ENCODE peak calls at places on chromosomes 12 and 14, in ten cellular contexts. V is suprapubic skin, A is ovary, P is stomach, O is K562, W is A549, E is tibial nerve, G is sigmoid colon, D is H1, Y is HepG2. H is an unnamed sample.

GRCh38 chr14:103334644-103335603 is 887 bp downstream of the EIF5 start:
- DNase-seq in V (peak; percentile 88), A (peak; percentile 85), P (peak; percentile 76), O (peak; percentile 81), W (peak; percentile 37), E (peak; percentile 42), G (peak; percentile 83), D (no peak), Y (peak; percentile 64), H (peak; percentile 84)

GRCh38 chr14:39177168-39177545 is 2.1 kb downstream of the PNN start:
- DNase-seq in V (no peak), A (no peak), P (no peak), O (no peak), W (no peak), E (no peak), G (no peak), D (no peak), Y (no peak), H (no peak)

GRCh38 chr12:65810036-65810435 is 14.2 kb upstream of the HMGA2 start:
- DNase-seq in V (no peak), A (no peak), P (no peak), O (no peak), W (no peak), E (no peak), G (no peak), D (no peak), Y (no peak), H (no peak)

GRCh38 chr14:95701846-95702221 is 12.1 kb downstream of the TCL1A start:
- DNase-seq in V (no peak), A (peak; percentile 57), P (no peak), O (no peak), W (no peak), E (no peak), G (no peak), D (no peak), Y (no peak), H (no peak)

GRCh38 chr12:95802482-95803264 is 12.1 kb upstream of the NTN4 start:
- DNase-seq in V (no peak), A (no peak), P (no peak), O (no peak), W (peak; percentile 98), E (no peak), G (no peak), D (no peak), Y (peak; percentile 85), H (peak; percentile 27)

GRCh38 chr12:125151284-125151683 is 86.0 kb downstream of the AACS start:
- DNase-seq in V (no peak), A (no peak), P (no peak), O (peak; percentile 49), W (peak; percentile 28), E (no peak), G (no peak), D (no peak), Y (peak; percentile 18), H (no peak)

GRCh38 chr12:127888948-127889347 is 378.0 kb upstream of the TMEM132C start:
- DNase-seq in V (no peak), A (no peak), P (no peak), O (no peak), W (no peak), E (peak; percentile 41), G (no peak), D (no peak), Y (no peak), H (no peak)

GRCh38 chr12:28506271-28506670 is 316.0 kb downstream of the CCDC91 start:
- DNase-seq in V (no peak), A (no peak), P (no peak), O (no peak), W (no peak), E (no peak), G (no peak), D (no peak), Y (no peak), H (no peak)

GRCh38 chr14:77302926-77303325 is 17.8 kb downstream of the POMT2 start:
- DNase-seq in V (no peak), A (no peak), P (no peak), O (peak; percentile 36), W (peak; percentile 87), E (no peak), G (no peak), D (no peak), Y (peak; percentile 90), H (no peak)

GRCh38 chr14:67859169-67859749 is 39.7 kb downstream of the RAD51B start:
- DNase-seq in V (no peak), A (no peak), P (no peak), O (no peak), W (no peak), E (no peak), G (no peak), D (no peak), Y (no peak), H (no peak)

GRCh38 chr12:114687269-114687605 is 3.3 kb upstream of the TBX3 start:
- DNase-seq in V (no peak), A (no peak), P (no peak), O (no peak), W (no peak), E (no peak), G (no peak), D (no peak), Y (no peak), H (no peak)
- H3K27ac ChIP-seq in V (no peak overlapping the region), A (no peak overlapping the region), P (no peak overlapping the region), O (no peak overlapping the region), W (no peak overlapping the region), E (no peak overlapping the region), G (no peak overlapping the region), D (no peak overlapping the region), Y (no peak overlapping the region), H (no peak overlapping the region)

GRCh38 chr12:123764109-123764508 is 2.0 kb downstream of the DNAH10 start:
- DNase-seq in V (no peak), A (no peak), P (no peak), O (no peak), W (no peak), E (no peak), G (no peak), D (no peak), Y (no peak), H (no peak)

GRCh38 chr12:123762715-123763052 is 583 bp downstream of the DNAH10 start:
- DNase-seq in V (no peak), A (no peak), P (no peak), O (no peak), W (no peak), E (no peak), G (peak; percentile 42), D (no peak), Y (no peak), H (no peak)

GRCh38 chr12:123765504-123766035 is 3.5 kb downstream of the DNAH10 start:
- DNase-seq in V (no peak), A (no peak), P (no peak), O (no peak), W (no peak), E (no peak), G (no peak), D (no peak), Y (no peak), H (no peak)

GRCh38 chr12:123761841-123762714 is at the start of gene DNAH10:
- DNase-seq in V (no peak), A (peak; percentile 38), P (no peak), O (no peak), W (no peak), E (no peak), G (peak; percentile 56), D (peak; percentile 33), Y (peak; percentile 39), H (peak; percentile 30)

DNA sequence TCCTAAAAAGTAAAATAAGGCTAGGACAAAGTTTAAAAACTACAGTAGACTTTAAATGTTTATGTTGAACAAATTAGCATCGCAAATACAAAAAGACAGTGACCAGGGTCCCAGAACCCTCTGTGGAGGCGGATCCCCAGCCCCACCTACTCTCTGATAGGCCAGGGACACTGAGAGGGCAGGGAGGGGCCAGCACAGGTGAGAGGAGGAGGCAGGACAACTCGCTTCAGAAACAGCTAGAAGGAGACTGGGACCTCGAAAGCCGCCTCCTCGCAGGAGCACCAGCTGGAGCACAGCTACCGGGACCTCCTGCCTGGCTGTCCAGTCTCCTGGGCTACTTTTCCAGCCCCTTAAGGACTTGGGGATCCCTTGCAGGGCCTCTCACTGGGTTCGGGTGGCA is 992 bp downstream of the DNAH10 start:
- DNase-seq in V (no peak), A (no peak), P (no peak), O (no peak), W (no peak), E (no peak), G (peak; percentile 44), D (peak; percentile 41), Y (no peak), H (peak; percentile 24)
- TF ChIP-seq EP300 in V (no peak), A (no peak), P (no peak), O (no peak), W (no peak), E (no peak), G (no peak), D (no peak), Y (no peak), H (no peak)

GRCh38 chr14:38137005-38137404 is 70.7 kb upstream of the SSTR1 start:
- DNase-seq in V (no peak), A (no peak), P (no peak), O (no peak), W (no peak), E (no peak), G (no peak), D (no peak), Y (no peak), H (no peak)

GRCh38 chr14:38138581-38139138 is 69.0 kb upstream of the SSTR1 start:
- DNase-seq in V (no peak), A (no peak), P (no peak), O (no peak), W (peak; percentile 2), E (no peak), G (no peak), D (no peak), Y (no peak), H (no peak)

GRCh38 chr14:38139926-38140325 is 67.8 kb upstream of the SSTR1 start:
- DNase-seq in V (no peak), A (no peak), P (no peak), O (no peak), W (no peak), E (no peak), G (no peak), D (no peak), Y (no peak), H (no peak)

GRCh38 chr14:38134631-38135030 is 73.1 kb upstream of the SSTR1 start:
- DNase-seq in V (no peak), A (no peak), P (no peak), O (no peak), W (no peak), E (no peak), G (no peak), D (no peak), Y (no peak), H (no peak)

GRCh38 chr14:38135096-38135495 is 72.6 kb upstream of the SSTR1 start:
- DNase-seq in V (no peak), A (no peak), P (no peak), O (no peak), W (no peak), E (no peak), G (no peak), D (no peak), Y (no peak), H (no peak)
- H3K27ac ChIP-seq in V (no peak overlapping the region), A (no peak overlapping the region), P (no peak overlapping the region), O (no peak overlapping the region), W (no peak overlapping the region), E (no peak overlapping the region), G (no peak overlapping the region), D (no peak overlapping the region), Y (no peak overlapping the region), H (no peak overlapping the region)

GRCh38 chr14:40413146-40413545 is 980.9 kb upstream of the FBXO33 start:
- DNase-seq in V (no peak), A (no peak), P (no peak), O (no peak), W (no peak), E (no peak), G (no peak), D (no peak), Y (no peak), H (no peak)

GRCh38 chr14:40417777-40418401 is 985.7 kb upstream of the FBXO33 start:
- DNase-seq in V (no peak), A (no peak), P (peak; percentile 25), O (peak; percentile 4), W (peak; percentile 17), E (no peak), G (no peak), D (peak; percentile 17), Y (peak; percentile 62), H (no peak)
- TF ChIP-seq EP300 in V (no peak), A (no peak), P (no peak), O (no peak), W (no peak), E (no peak), G (no peak), D (no peak), Y (no peak), H (no peak)